ENCODE peak calls at places on chromosomes 11 and 22, in eight cellular contexts. One of them, this sample, is unnamed.

GRCh38 chr22:39932166-39932565 is 28.0 kb upstream of the TMA7B start:
- DNase-seq in GM20000: no peak
- DNase-seq in Panc1: no peak
- DNase-seq in Peyer's patch: no peak
- DNase-seq in B cell: no peak
- DNase-seq in foreskin fibroblast: no peak
- DNase-seq in AG09309: no peak
- DNase-seq in CD8-positive, alpha-beta T cell: no peak
- DNase-seq in this sample: no peak

GRCh38 chr22:43110927-43111623 is 525 bp downstream of the BIK start:
- DNase-seq in GM20000: peak
- DNase-seq in Panc1: no peak
- DNase-seq in Peyer's patch: peak
- DNase-seq in B cell: peak
- DNase-seq in foreskin fibroblast: no peak
- DNase-seq in AG09309: no peak
- DNase-seq in CD8-positive, alpha-beta T cell: peak
- DNase-seq in this sample: no peak

GRCh38 chr22:37454857-37455686 is 27.8 kb upstream of the ELFN2 start:
- DNase-seq in GM20000: no peak
- DNase-seq in Panc1: no peak
- DNase-seq in Peyer's patch: no peak
- DNase-seq in B cell: no peak
- DNase-seq in foreskin fibroblast: peak
- DNase-seq in AG09309: peak
- DNase-seq in CD8-positive, alpha-beta T cell: no peak
- DNase-seq in this sample: peak

GRCh38 chr22:37486224-37486845 is at the start of gene MFNG:
- DNase-seq in GM20000: peak
- DNase-seq in Panc1: no peak
- DNase-seq in Peyer's patch: peak
- DNase-seq in B cell: peak
- DNase-seq in foreskin fibroblast: peak
- DNase-seq in AG09309: no peak
- DNase-seq in CD8-positive, alpha-beta T cell: peak
- DNase-seq in this sample: peak

GRCh38 chr11:68214173-68215086 is 1.3 kb upstream of the KMT5B start:
- DNase-seq in GM20000: no peak
- DNase-seq in Panc1: no peak
- DNase-seq in Peyer's patch: no peak
- DNase-seq in B cell: no peak
- DNase-seq in foreskin fibroblast: no peak
- DNase-seq in AG09309: no peak
- DNase-seq in CD8-positive, alpha-beta T cell: no peak
- DNase-seq in this sample: peak

GRCh38 chr22:45324186-45324775 is 14.5 kb downstream of the FAM118A start:
- DNase-seq in GM20000: no peak
- DNase-seq in Panc1: no peak
- DNase-seq in Peyer's patch: no peak
- DNase-seq in B cell: no peak
- DNase-seq in foreskin fibroblast: no peak
- DNase-seq in AG09309: no peak
- DNase-seq in CD8-positive, alpha-beta T cell: no peak
- DNase-seq in this sample: no peak

GRCh38 chr22:19806213-19807160 is 45.9 kb downstream of the TBX1 start:
- DNase-seq in GM20000: no peak
- DNase-seq in Panc1: peak
- DNase-seq in Peyer's patch: no peak
- DNase-seq in B cell: no peak
- DNase-seq in foreskin fibroblast: no peak
- DNase-seq in AG09309: no peak
- DNase-seq in CD8-positive, alpha-beta T cell: no peak
- DNase-seq in this sample: no peak

GRCh38 chr22:42764895-42765363 is 44.3 kb upstream of the A4GALT start:
- DNase-seq in GM20000: peak
- DNase-seq in Panc1: no peak
- DNase-seq in Peyer's patch: no peak
- DNase-seq in B cell: peak
- DNase-seq in foreskin fibroblast: no peak
- DNase-seq in AG09309: no peak
- DNase-seq in CD8-positive, alpha-beta T cell: no peak
- DNase-seq in this sample: no peak

GRCh38 chr11:12961615-12962014 is 47.5 kb upstream of the RASSF10 start:
- DNase-seq in GM20000: no peak
- DNase-seq in Panc1: no peak
- DNase-seq in Peyer's patch: no peak
- DNase-seq in B cell: no peak
- DNase-seq in foreskin fibroblast: no peak
- DNase-seq in AG09309: no peak
- DNase-seq in CD8-positive, alpha-beta T cell: no peak
- DNase-seq in this sample: peak

GRCh38 chr11:43549624-43550023 is 130.9 kb upstream of the HSD17B12 start:
- DNase-seq in GM20000: no peak
- DNase-seq in Panc1: no peak
- DNase-seq in Peyer's patch: no peak
- DNase-seq in B cell: no peak
- DNase-seq in foreskin fibroblast: no peak
- DNase-seq in AG09309: no peak
- DNase-seq in CD8-positive, alpha-beta T cell: no peak
- DNase-seq in this sample: no peak

GRCh38 chr11:83158474-83158786 is 1.5 kb downstream of the PCF11 start:
- DNase-seq in GM20000: no peak
- DNase-seq in Panc1: no peak
- DNase-seq in Peyer's patch: no peak
- DNase-seq in B cell: no peak
- DNase-seq in foreskin fibroblast: no peak
- DNase-seq in AG09309: no peak
- DNase-seq in CD8-positive, alpha-beta T cell: no peak
- DNase-seq in this sample: no peak

GRCh38 chr11:100890779-100891178 is 203.7 kb downstream of the ARHGAP42 start:
- DNase-seq in GM20000: no peak
- DNase-seq in Panc1: no peak
- DNase-seq in Peyer's patch: no peak
- DNase-seq in B cell: no peak
- DNase-seq in foreskin fibroblast: peak
- DNase-seq in AG09309: peak
- DNase-seq in CD8-positive, alpha-beta T cell: no peak
- DNase-seq in this sample: peak

GRCh38 chr11:12019337-12019736 is 10.9 kb upstream of the DKK3 start:
- DNase-seq in GM20000: no peak
- DNase-seq in Panc1: no peak
- DNase-seq in Peyer's patch: no peak
- DNase-seq in B cell: no peak
- DNase-seq in foreskin fibroblast: no peak
- DNase-seq in AG09309: no peak
- DNase-seq in CD8-positive, alpha-beta T cell: no peak
- DNase-seq in this sample: peak

GRCh38 chr22:21726650-21727049 is 8.9 kb downstream of the YPEL1 start:
- DNase-seq in GM20000: peak
- DNase-seq in Panc1: no peak
- DNase-seq in Peyer's patch: no peak
- DNase-seq in B cell: peak
- DNase-seq in foreskin fibroblast: no peak
- DNase-seq in AG09309: no peak
- DNase-seq in CD8-positive, alpha-beta T cell: no peak
- DNase-seq in this sample: peak

GRCh38 chr11:119258180-119258579 is 52.0 kb downstream of the CBL start:
- DNase-seq in GM20000: no peak
- DNase-seq in Panc1: no peak
- DNase-seq in Peyer's patch: no peak
- DNase-seq in B cell: peak
- DNase-seq in foreskin fibroblast: no peak
- DNase-seq in AG09309: no peak
- DNase-seq in CD8-positive, alpha-beta T cell: peak
- DNase-seq in this sample: no peak

GRCh38 chr11:130261546-130261945 is 53.2 kb downstream of the ZBTB44 start:
- DNase-seq in GM20000: no peak
- DNase-seq in Panc1: no peak
- DNase-seq in Peyer's patch: no peak
- DNase-seq in B cell: no peak
- DNase-seq in foreskin fibroblast: no peak
- DNase-seq in AG09309: no peak
- DNase-seq in CD8-positive, alpha-beta T cell: no peak
- DNase-seq in this sample: no peak

GRCh38 chr11:122721201-122721963 is 65.9 kb downstream of the UBASH3B start:
- DNase-seq in GM20000: no peak
- DNase-seq in Panc1: no peak
- DNase-seq in Peyer's patch: no peak
- DNase-seq in B cell: no peak
- DNase-seq in foreskin fibroblast: no peak
- DNase-seq in AG09309: no peak
- DNase-seq in CD8-positive, alpha-beta T cell: no peak
- DNase-seq in this sample: no peak

GRCh38 chr11:625636-626319 is 1.0 kb upstream of the CDHR5 start:
- DNase-seq in GM20000: no peak
- DNase-seq in Panc1: no peak
- DNase-seq in Peyer's patch: no peak
- DNase-seq in B cell: peak
- DNase-seq in foreskin fibroblast: no peak
- DNase-seq in AG09309: no peak
- DNase-seq in CD8-positive, alpha-beta T cell: no peak
- DNase-seq in this sample: no peak

DNA sequence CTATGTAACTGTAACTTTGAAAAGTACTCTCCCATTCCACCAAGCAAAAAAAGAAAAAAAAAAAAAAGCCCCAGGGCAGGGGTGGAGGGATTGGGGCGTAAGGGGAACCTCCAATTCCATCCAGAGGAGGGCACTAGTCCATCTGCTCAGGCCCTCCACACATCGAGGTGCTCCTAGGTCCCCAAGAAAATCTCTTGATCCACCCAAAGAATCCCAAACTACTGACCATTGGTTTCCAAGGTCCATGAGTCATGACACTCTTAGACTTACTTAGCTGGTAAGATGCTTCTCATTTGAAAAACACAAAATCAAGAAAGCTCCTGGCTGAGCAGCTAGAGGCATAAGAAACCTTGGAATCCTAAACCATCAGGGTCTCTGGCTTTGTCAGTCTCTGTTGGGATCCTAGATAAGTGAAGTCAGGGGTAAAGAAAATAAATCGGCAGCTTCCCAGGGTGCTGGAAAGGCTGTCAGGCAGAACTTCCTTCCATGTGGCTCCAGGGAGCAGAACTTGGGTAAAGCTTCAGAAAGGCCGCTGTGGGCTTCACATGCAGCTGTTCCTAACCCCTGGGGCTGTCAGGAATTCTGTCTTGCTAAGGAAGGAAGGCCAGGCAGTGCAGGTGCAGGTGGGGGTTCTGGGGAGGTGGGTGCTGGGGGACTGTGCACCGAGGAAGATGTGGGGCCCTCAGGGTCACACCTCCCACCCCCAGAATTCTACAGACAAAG is 49.4 kb upstream of the ADA2 start:
- DNase-seq in GM20000: no peak
- DNase-seq in Panc1: no peak
- DNase-seq in Peyer's patch: no peak
- DNase-seq in B cell: peak
- DNase-seq in foreskin fibroblast: no peak
- DNase-seq in AG09309: no peak
- DNase-seq in CD8-positive, alpha-beta T cell: no peak
- DNase-seq in this sample: peak
- TF ChIP-seq CTCF in GM20000: no peak
- TF ChIP-seq CTCF in Panc1: no peak
- TF ChIP-seq CTCF in Peyer's patch: peak
- TF ChIP-seq CTCF in B cell: peak
- TF ChIP-seq CTCF in foreskin fibroblast: no peak
- TF ChIP-seq CTCF in AG09309: no peak
- TF ChIP-seq CTCF in CD8-positive, alpha-beta T cell: no peak
- TF ChIP-seq CTCF in this sample: peak

GRCh38 chr22:49033616-49034015 is 794.1 kb downstream of the BRD1 start:
- DNase-seq in GM20000: no peak
- DNase-seq in Panc1: no peak
- DNase-seq in Peyer's patch: no peak
- DNase-seq in B cell: no peak
- DNase-seq in foreskin fibroblast: no peak
- DNase-seq in AG09309: no peak
- DNase-seq in CD8-positive, alpha-beta T cell: no peak
- DNase-seq in this sample: no peak
- TF ChIP-seq CTCF in GM20000: no peak
- TF ChIP-seq CTCF in Panc1: no peak
- TF ChIP-seq CTCF in Peyer's patch: no peak
- TF ChIP-seq CTCF in B cell: no peak
- TF ChIP-seq CTCF in foreskin fibroblast: no peak
- TF ChIP-seq CTCF in AG09309: no peak
- TF ChIP-seq CTCF in CD8-positive, alpha-beta T cell: no peak
- TF ChIP-seq CTCF in this sample: no peak

GRCh38 chr11:61897387-61898246 is 6.3 kb upstream of the FADS3 start:
- DNase-seq in GM20000: peak
- DNase-seq in Panc1: peak
- DNase-seq in Peyer's patch: peak
- DNase-seq in B cell: peak
- DNase-seq in foreskin fibroblast: peak
- DNase-seq in AG09309: no peak
- DNase-seq in CD8-positive, alpha-beta T cell: peak
- DNase-seq in this sample: peak
- TF ChIP-seq CTCF in GM20000: peak
- TF ChIP-seq CTCF in Panc1: peak
- TF ChIP-seq CTCF in Peyer's patch: peak
- TF ChIP-seq CTCF in B cell: peak
- TF ChIP-seq CTCF in foreskin fibroblast: peak
- TF ChIP-seq CTCF in AG09309: peak
- TF ChIP-seq CTCF in CD8-positive, alpha-beta T cell: peak
- TF ChIP-seq CTCF in this sample: peak

GRCh38 chr22:27715078-27715477 is 86.5 kb downstream of the MN1 start:
- DNase-seq in GM20000: no peak
- DNase-seq in Panc1: no peak
- DNase-seq in Peyer's patch: no peak
- DNase-seq in B cell: no peak
- DNase-seq in foreskin fibroblast: no peak
- DNase-seq in AG09309: no peak
- DNase-seq in CD8-positive, alpha-beta T cell: no peak
- DNase-seq in this sample: peak
- TF ChIP-seq CTCF in GM20000: no peak
- TF ChIP-seq CTCF in Panc1: no peak
- TF ChIP-seq CTCF in Peyer's patch: no peak
- TF ChIP-seq CTCF in B cell: no peak
- TF ChIP-seq CTCF in foreskin fibroblast: no peak
- TF ChIP-seq CTCF in AG09309: no peak
- TF ChIP-seq CTCF in CD8-positive, alpha-beta T cell: no peak
- TF ChIP-seq CTCF in this sample: peak

GRCh38 chr11:102806296-102806695 is 8.3 kb upstream of the MMP1 start:
- DNase-seq in GM20000: no peak
- DNase-seq in Panc1: no peak
- DNase-seq in Peyer's patch: no peak
- DNase-seq in B cell: no peak
- DNase-seq in foreskin fibroblast: no peak
- DNase-seq in AG09309: no peak
- DNase-seq in CD8-positive, alpha-beta T cell: no peak
- DNase-seq in this sample: peak

GRCh38 chr11:102813484-102813883 is 15.5 kb upstream of the MMP1 start:
- DNase-seq in GM20000: no peak
- DNase-seq in Panc1: no peak
- DNase-seq in Peyer's patch: no peak
- DNase-seq in B cell: no peak
- DNase-seq in foreskin fibroblast: no peak
- DNase-seq in AG09309: no peak
- DNase-seq in CD8-positive, alpha-beta T cell: no peak
- DNase-seq in this sample: no peak

GRCh38 chr11:102812188-102812587 is 14.2 kb upstream of the MMP1 start:
- DNase-seq in GM20000: no peak
- DNase-seq in Panc1: no peak
- DNase-seq in Peyer's patch: no peak
- DNase-seq in B cell: no peak
- DNase-seq in foreskin fibroblast: no peak
- DNase-seq in AG09309: no peak
- DNase-seq in CD8-positive, alpha-beta T cell: no peak
- DNase-seq in this sample: no peak

GRCh38 chr11:102810943-102811528 is 13.1 kb upstream of the MMP1 start:
- DNase-seq in GM20000: no peak
- DNase-seq in Panc1: no peak
- DNase-seq in Peyer's patch: no peak
- DNase-seq in B cell: no peak
- DNase-seq in foreskin fibroblast: no peak
- DNase-seq in AG09309: no peak
- DNase-seq in CD8-positive, alpha-beta T cell: no peak
- DNase-seq in this sample: peak

GRCh38 chr11:102807921-102808320 is 10.0 kb upstream of the MMP1 start:
- DNase-seq in GM20000: peak
- DNase-seq in Panc1: no peak
- DNase-seq in Peyer's patch: no peak
- DNase-seq in B cell: no peak
- DNase-seq in foreskin fibroblast: no peak
- DNase-seq in AG09309: no peak
- DNase-seq in CD8-positive, alpha-beta T cell: no peak
- DNase-seq in this sample: peak
- TF ChIP-seq CTCF in GM20000: no peak
- TF ChIP-seq CTCF in Panc1: peak
- TF ChIP-seq CTCF in Peyer's patch: no peak
- TF ChIP-seq CTCF in B cell: no peak
- TF ChIP-seq CTCF in foreskin fibroblast: no peak
- TF ChIP-seq CTCF in AG09309: peak
- TF ChIP-seq CTCF in CD8-positive, alpha-beta T cell: no peak
- TF ChIP-seq CTCF in this sample: peak

This sample was measured in choroid plexus epithelial cell.